ENCODE peak calls at places on chromosomes 11 and 22, in nine cellular contexts. Q is testis, L is lower leg skin, P is breast epithelium, Z is prostate gland, D is A549, X is endothelial cell of umbilical vein, O is uterus, T is stomach. V is an unnamed sample.

GRCh38 chr11:129265125-129265788 is 73.1 kb upstream of the ARHGAP32 start:
- DNase-seq in Q (no peak), L (no peak), P (no peak), Z (no peak), D (no peak), X (no peak), O (no peak), T (no peak), V (no peak)

GRCh38 chr11:47002366-47002765 is 65.8 kb downstream of the CSTPP1 start:
- DNase-seq in Q (no peak), L (no peak), P (no peak), Z (no peak), D (no peak), X (no peak), O (no peak), T (no peak), V (no peak)

GRCh38 chr11:69398529-69399492 is 82.7 kb upstream of the LINC01488 start:
- DNase-seq in Q (no peak), L (no peak), P (no peak), Z (no peak), D (no peak), X (no peak), O (no peak), T (no peak), V (no peak)

GRCh38 chr11:21511835-21512440 is 680.9 kb upstream of the ANO5 start:
- DNase-seq in Q (peak), L (peak), P (peak), Z (peak), D (peak), X (no peak), O (no peak), T (peak), V (peak)

GRCh38 chr11:945986-946385 is 20.3 kb downstream of the AP2A2 start:
- DNase-seq in Q (no peak), L (no peak), P (no peak), Z (no peak), D (no peak), X (no peak), O (no peak), T (no peak), V (no peak)

GRCh38 chr11:76173663-76174062 is 32.6 kb downstream of the WNT11 start:
- DNase-seq in Q (no peak), L (no peak), P (no peak), Z (no peak), D (no peak), X (no peak), O (no peak), T (no peak), V (no peak)

GRCh38 chr11:1281326-1281973 is 28.0 kb downstream of the TOLLIP start:
- DNase-seq in Q (no peak), L (no peak), P (no peak), Z (no peak), D (no peak), X (no peak), O (no peak), T (no peak), V (no peak)

GRCh38 chr11:2202900-2203439 is 31.4 kb upstream of the TH start:
- DNase-seq in Q (no peak), L (no peak), P (peak), Z (no peak), D (no peak), X (no peak), O (no peak), T (no peak), V (no peak)

GRCh38 chr11:69301491-69302401 is 7.8 kb downstream of the MYEOV start:
- DNase-seq in Q (no peak), L (no peak), P (peak), Z (no peak), D (peak), X (peak), O (no peak), T (peak), V (no peak)

GRCh38 chr22:18156878-18157713 is 7.1 kb downstream of the USP18 start:
- DNase-seq in Q (peak), L (no peak), P (peak), Z (peak), D (peak), X (peak), O (peak), T (peak), V (peak)

GRCh38 chr22:50305658-50306566 is 1.5 kb downstream of the PLXNB2 start:
- DNase-seq in Q (peak), L (peak), P (peak), Z (peak), D (peak), X (peak), O (peak), T (peak), V (peak)

GRCh38 chr22:46066691-46067090 is 83.6 kb upstream of the PPARA start:
- DNase-seq in Q (peak), L (no peak), P (peak), Z (peak), D (no peak), X (peak), O (peak), T (peak), V (no peak)

GRCh38 chr11:36132940-36133339 is 156.3 kb downstream of the COMMD9 start:
- DNase-seq in Q (no peak), L (no peak), P (no peak), Z (no peak), D (no peak), X (no peak), O (no peak), T (no peak), V (no peak)

GRCh38 chr11:75384438-75385080 is 14.8 kb upstream of the RPS3 start:
- DNase-seq in Q (peak), L (peak), P (peak), Z (peak), D (peak), X (peak), O (peak), T (peak), V (peak)

GRCh38 chr11:113505541-113506375 is 30.6 kb upstream of the DRD2 start:
- DNase-seq in Q (peak), L (peak), P (no peak), Z (peak), D (no peak), X (no peak), O (no peak), T (no peak), V (no peak)

GRCh38 chr11:84812351-84813083 is 814.6 kb downstream of the DLG2 start:
- DNase-seq in Q (no peak), L (no peak), P (no peak), Z (no peak), D (no peak), X (no peak), O (no peak), T (no peak), V (no peak)

GRCh38 chr22:19216579-19216978 is 38.0 kb upstream of the SLC25A1 start:
- DNase-seq in Q (no peak), L (no peak), P (no peak), Z (no peak), D (no peak), X (no peak), O (no peak), T (no peak), V (no peak)

GRCh38 chr11:130778026-130778425 is 138.3 kb downstream of the SNX19 start:
- DNase-seq in Q (no peak), L (no peak), P (no peak), Z (no peak), D (no peak), X (no peak), O (no peak), T (no peak), V (no peak)

GRCh38 chr22:44628856-44629255 is 73.1 kb upstream of the PRR5 start:
- DNase-seq in Q (no peak), L (no peak), P (no peak), Z (no peak), D (no peak), X (no peak), O (no peak), T (no peak), V (no peak)

GRCh38 chr11:87447606-87448005 is 409.9 kb downstream of the TMEM135 start:
- DNase-seq in Q (no peak), L (no peak), P (no peak), Z (no peak), D (no peak), X (no peak), O (no peak), T (no peak), V (no peak)

GRCh38 chr22:45612451-45612901 is 59.2 kb upstream of the ATXN10 start:
- DNase-seq in Q (no peak), L (peak), P (no peak), Z (peak), D (no peak), X (no peak), O (peak), T (no peak), V (peak)

GRCh38 chr11:130118165-130118564 is 41.4 kb upstream of the ST14 start:
- DNase-seq in Q (no peak), L (no peak), P (no peak), Z (no peak), D (no peak), X (no peak), O (no peak), T (no peak), V (no peak)

GRCh38 chr11:124656759-124657627 is 16.5 kb downstream of the SIAE start:
- DNase-seq in Q (no peak), L (no peak), P (no peak), Z (no peak), D (no peak), X (no peak), O (no peak), T (no peak), V (no peak)

GRCh38 chr22:28815101-28815500 is 14.7 kb upstream of the XBP1 start:
- DNase-seq in Q (no peak), L (no peak), P (no peak), Z (no peak), D (no peak), X (no peak), O (no peak), T (no peak), V (no peak)

GRCh38 chr22:25112538-25113253 is 87.0 kb upstream of the CRYBB3 start:
- DNase-seq in Q (no peak), L (no peak), P (no peak), Z (no peak), D (no peak), X (peak), O (no peak), T (no peak), V (no peak)

GRCh38 chr11:17161515-17161914 is 46.3 kb downstream of the PIK3C2A start:
- DNase-seq in Q (no peak), L (no peak), P (no peak), Z (no peak), D (no peak), X (peak), O (no peak), T (no peak), V (no peak)

GRCh38 chr11:66107600-66108151 is 37.6 kb downstream of the PACS1 start:
- DNase-seq in Q (no peak), L (no peak), P (no peak), Z (no peak), D (no peak), X (no peak), O (no peak), T (no peak), V (no peak)

GRCh38 chr11:83115551-83115950 is 41.4 kb upstream of the PCF11 start:
- DNase-seq in Q (no peak), L (no peak), P (no peak), Z (no peak), D (no peak), X (no peak), O (peak), T (no peak), V (no peak)

GRCh38 chr22:45887202-45888131 is 89.5 kb downstream of the WNT7B start:
- DNase-seq in Q (no peak), L (no peak), P (peak), Z (peak), D (no peak), X (no peak), O (no peak), T (peak), V (no peak)

GRCh38 chr11:19821412-19821875 is 108.8 kb downstream of the NAV2 start:
- DNase-seq in Q (no peak), L (no peak), P (no peak), Z (no peak), D (no peak), X (no peak), O (no peak), T (no peak), V (no peak)

GRCh38 chr11:119368121-119369034 is 13.1 kb downstream of the USP2 start:
- DNase-seq in Q (no peak), L (no peak), P (no peak), Z (no peak), D (no peak), X (no peak), O (peak), T (peak), V (peak)

GRCh38 chr11:14611939-14612338 is 31.7 kb upstream of the PDE3B start:
- DNase-seq in Q (no peak), L (no peak), P (no peak), Z (no peak), D (no peak), X (no peak), O (no peak), T (no peak), V (no peak)

GRCh38 chr11:121696177-121696863 is 243.6 kb upstream of the SORL1-AS1 start:
- DNase-seq in Q (peak), L (no peak), P (no peak), Z (no peak), D (no peak), X (no peak), O (no peak), T (no peak), V (no peak)

DNA sequence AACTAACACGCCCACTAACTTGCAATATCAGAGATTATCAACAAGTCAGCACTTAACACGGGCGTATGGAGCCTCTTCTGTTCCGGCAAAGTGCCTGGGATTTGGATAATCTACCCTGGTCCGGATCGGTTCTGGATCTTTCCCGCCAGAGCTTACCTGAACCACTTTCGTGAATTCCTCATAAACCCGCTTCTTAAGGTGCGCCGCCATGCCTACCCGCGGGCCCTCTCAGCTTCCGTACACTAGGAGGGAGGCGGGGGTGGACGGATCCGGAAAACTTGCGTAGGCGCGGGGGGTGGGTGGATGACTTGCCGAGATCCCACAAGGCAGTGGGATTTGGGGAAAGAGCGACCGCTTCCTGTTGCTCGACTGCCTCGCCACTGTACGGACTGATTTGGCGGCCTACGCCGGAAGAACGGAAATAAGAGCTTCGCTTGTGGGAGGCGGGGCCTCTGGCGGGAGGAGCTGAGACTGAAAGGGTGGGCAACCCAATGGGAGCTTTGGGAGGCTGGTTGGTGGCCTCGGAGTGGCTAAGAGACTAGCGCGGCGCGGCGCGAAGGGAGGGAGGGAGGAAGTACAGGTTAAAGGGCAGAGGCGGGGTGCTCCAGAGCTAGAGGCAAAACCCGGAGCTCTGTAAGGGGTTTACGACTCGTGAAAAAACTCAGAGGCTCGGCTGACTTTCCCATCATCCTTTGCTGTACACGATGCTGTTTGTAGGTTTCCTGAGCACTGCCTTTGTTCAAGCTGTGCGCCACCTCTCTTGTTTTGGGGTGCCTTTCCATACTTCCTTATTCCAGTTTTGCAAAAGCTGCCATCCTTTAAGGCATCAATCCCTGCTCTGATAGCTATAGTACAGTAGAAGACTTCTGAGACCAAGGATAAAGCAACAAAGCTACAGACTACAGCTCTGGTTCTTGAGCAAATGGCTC is at the start of gene INTS4:
- DNase-seq in Q (peak), L (peak), P (peak), Z (peak), D (peak), X (peak), O (peak), T (peak), V (peak)
- TF ChIP-seq POLR2A in Q (no peak), L (no peak), P (no peak), Z (peak), D (peak), X (peak), O (no peak), T (no peak), V (peak)

GRCh38 chr11:60910281-60910687 is 3.7 kb upstream of the TMEM109 start:
- DNase-seq in Q (no peak), L (no peak), P (no peak), Z (no peak), D (no peak), X (no peak), O (no peak), T (peak), V (no peak)
- TF ChIP-seq POLR2A in Q (no peak), L (no peak), P (no peak), Z (no peak), D (no peak), X (no peak), O (no peak), T (no peak), V (no peak)

GRCh38 chr11:86132667-86133310 is 63.9 kb upstream of the PICALM start:
- DNase-seq in Q (no peak), L (no peak), P (no peak), Z (no peak), D (no peak), X (no peak), O (no peak), T (no peak), V (no peak)
- TF ChIP-seq POLR2A in Q (no peak), L (no peak), P (no peak), Z (no peak), D (no peak), X (no peak), O (no peak), T (no peak), V (no peak)

GRCh38 chr22:40856513-40857308 is at the start of the genes ST13 and XPNPEP3:
- DNase-seq in Q (peak), L (peak), P (peak), Z (peak), D (peak), X (peak), O (peak), T (peak), V (peak)
- TF ChIP-seq POLR2A in Q (peak), L (no peak), P (peak), Z (peak), D (peak), X (peak), O (peak), T (peak), V (peak)

DNA sequence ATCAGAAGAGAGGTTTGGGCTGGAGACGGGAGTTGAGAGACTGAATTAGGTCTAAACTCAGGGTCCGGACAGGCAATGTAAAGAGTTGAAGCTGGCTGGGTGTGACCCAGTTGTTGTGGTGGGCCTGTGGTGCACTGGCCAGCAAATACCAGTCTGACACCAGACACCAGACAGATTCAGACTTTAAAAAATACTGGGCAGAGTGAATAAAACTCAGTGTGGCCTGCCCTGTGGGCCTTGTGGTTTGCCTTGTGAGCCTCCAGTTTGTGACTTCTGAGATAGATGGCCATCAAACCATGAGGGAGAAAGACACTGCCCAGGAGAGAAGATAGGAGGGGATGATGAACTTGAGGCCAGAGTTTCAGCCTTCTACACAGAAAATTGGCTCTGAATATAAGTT is 25.8 kb downstream of the RCN1 start:
- DNase-seq in Q (no peak), L (no peak), P (no peak), Z (no peak), D (no peak), X (no peak), O (no peak), T (no peak), V (no peak)
- TF ChIP-seq POLR2A in Q (no peak), L (no peak), P (no peak), Z (no peak), D (no peak), X (no peak), O (no peak), T (no peak), V (no peak)

GRCh38 chr22:37147186-37147990 is 2.3 kb downstream of the IL2RB start:
- DNase-seq in Q (no peak), L (no peak), P (no peak), Z (no peak), D (no peak), X (no peak), O (no peak), T (no peak), V (no peak)

GRCh38 chr22:37146507-37147180 is 3.1 kb downstream of the IL2RB start:
- DNase-seq in Q (no peak), L (no peak), P (no peak), Z (no peak), D (no peak), X (no peak), O (no peak), T (no peak), V (no peak)

GRCh38 chr22:37148031-37148651 is 1.6 kb downstream of the IL2RB start:
- DNase-seq in Q (no peak), L (no peak), P (no peak), Z (no peak), D (no peak), X (no peak), O (no peak), T (no peak), V (no peak)

GRCh38 chr22:37144180-37144554 is 5.5 kb downstream of the IL2RB start:
- DNase-seq in Q (no peak), L (no peak), P (no peak), Z (no peak), D (no peak), X (no peak), O (no peak), T (no peak), V (no peak)

DNA sequence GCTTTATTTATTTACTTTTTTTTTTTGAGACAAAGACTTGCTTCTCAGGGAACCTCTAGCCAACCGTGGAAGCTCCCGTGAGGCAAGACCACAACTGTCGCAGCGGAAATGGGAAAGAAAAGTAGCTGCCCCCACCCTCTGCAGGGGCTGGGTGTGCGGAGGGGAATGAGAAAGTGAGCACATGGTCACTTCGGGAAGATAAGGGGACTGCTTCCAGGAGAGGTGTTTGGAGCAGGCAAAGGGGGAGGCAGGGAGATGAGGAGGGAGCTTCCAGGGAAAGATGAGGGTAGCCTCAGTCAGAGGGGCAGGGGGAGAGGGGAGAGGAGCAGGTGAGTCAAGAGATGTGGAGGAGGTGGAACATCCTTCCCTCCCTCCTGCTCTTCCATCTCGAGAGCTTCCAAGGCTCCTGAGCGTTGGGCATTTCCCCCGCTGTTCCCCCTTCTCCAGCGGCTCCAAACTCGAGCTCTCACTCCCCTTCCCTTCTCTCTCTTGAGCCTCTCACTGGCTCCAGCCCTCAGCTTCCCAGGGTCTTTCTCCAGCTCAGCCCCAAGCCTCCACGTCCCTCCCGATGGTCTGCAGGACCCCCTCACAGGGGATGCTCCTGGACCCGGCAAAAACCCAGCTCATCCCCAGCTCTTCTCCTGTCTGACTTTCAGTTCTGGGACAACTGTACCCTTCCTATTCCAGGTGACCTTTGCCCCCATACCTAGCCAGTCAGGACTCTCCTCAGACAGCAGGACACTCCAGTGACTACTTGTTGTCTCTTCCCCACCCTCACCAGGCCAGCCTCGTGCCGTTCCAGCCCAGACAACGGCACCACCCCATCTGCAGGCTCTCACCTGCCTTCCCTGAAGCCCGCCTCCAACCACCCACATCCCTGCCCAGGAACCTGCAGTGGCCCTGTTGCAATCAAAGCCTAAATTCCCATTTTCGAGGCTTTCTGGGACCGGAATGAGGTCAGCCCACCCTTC is 4.0 kb downstream of the IL2RB start:
- DNase-seq in Q (no peak), L (peak), P (no peak), Z (no peak), D (no peak), X (no peak), O (no peak), T (no peak), V (no peak)
- TF ChIP-seq POLR2A in Q (no peak), L (no peak), P (no peak), Z (no peak), D (no peak), X (no peak), O (no peak), T (no peak), V (no peak)

V was measured in ovary.